ENCODE peak calls at places on chromosomes 12 and 14, in five cellular contexts. L, A, I, W and U are unnamed samples.

GRCh38 chr12:71312767-71313375 is 126.7 kb upstream of the LGR5 start:
- DNase-seq in W (no peak), L (no peak), I (peak; percentile 64), A (no peak), U (no peak)

GRCh38 chr12:78483767-78484315 is 380.7 kb upstream of the SYT1 start:
- DNase-seq in A (no peak), W (no peak), L (no peak), I (no peak), U (no peak)

GRCh38 chr12:108519558-108519957 is 4.5 kb downstream of the FICD start:
- DNase-seq in I (no peak), W (no peak), A (no peak), L (peak; percentile 76), U (no peak)

GRCh38 chr12:6849976-6850560 is 1.0 kb downstream of the CDCA3 start:
- DNase-seq in W (no peak), I (no peak), L (no peak), A (no peak), U (no peak)

GRCh38 chr14:79732911-79733310 is 478.4 kb downstream of the DIO2 start:
- DNase-seq in A (no peak), I (peak; percentile 9), L (no peak), W (peak; percentile 13), U (no peak)

GRCh38 chr14:73457050-73457934 is 1.1 kb downstream of the NUMB start:
- DNase-seq in A (no peak), L (peak; percentile 57), W (no peak), I (no peak), U (no peak)

GRCh38 chr12:48816148-48816854 is 2.0 kb upstream of the CACNB3 start:
- DNase-seq in L (no peak), W (no peak), I (no peak), A (no peak), U (no peak)

GRCh38 chr14:58944226-58944769 is 244.2 kb upstream of the DAAM1 start:
- DNase-seq in I (no peak), L (peak; percentile 7), A (no peak), W (no peak), U (no peak)

GRCh38 chr14:96889091-96889490 is 91.9 kb downstream of the VRK1 start:
- DNase-seq in L (no peak), I (no peak), W (no peak), A (no peak), U (no peak)

GRCh38 chr12:120252071-120252906 is 13.2 kb downstream of the PXN start:
- DNase-seq in I (no peak), W (no peak), L (no peak), A (no peak), U (no peak)

GRCh38 chr12:642633-643477 is 20.4 kb downstream of the NINJ2 start:
- DNase-seq in I (peak; percentile 26), A (no peak), W (no peak), L (peak; percentile 95), U (no peak)

GRCh38 chr12:126704609-126705008 is 1562.4 kb upstream of the TMEM132C start:
- DNase-seq in A (no peak), W (no peak), I (no peak), L (no peak), U (no peak)

GRCh38 chr14:67487332-67487731 is 1.2 kb downstream of the TMEM229B start:
- DNase-seq in W (no peak), A (no peak), I (no peak), L (no peak), U (no peak)

GRCh38 chr12:30729547-30729946 is 25.2 kb downstream of the CAPRIN2 start:
- DNase-seq in I (no peak), W (no peak), L (no peak), A (no peak), U (no peak)

GRCh38 chr12:28189774-28190320 is 409 bp upstream of the CCDC91 start:
- DNase-seq in L (no peak), A (no peak), I (no peak), W (no peak), U (no peak)

GRCh38 chr12:116276433-116277216 is 868 bp downstream of the MED13L start:
- DNase-seq in I (peak; percentile 74), A (no peak), L (peak; percentile 85), W (peak; percentile 52), U (no peak)

GRCh38 chr14:28303248-28303647 is 463.3 kb upstream of the FOXG1 start:
- DNase-seq in L (no peak), W (no peak), I (peak; percentile 37), A (no peak), U (no peak)

GRCh38 chr12:6860942-6861341 is 6.4 kb upstream of the TPI1 start:
- DNase-seq in W (no peak), A (no peak), L (no peak), I (no peak), U (no peak)

GRCh38 chr12:77366616-77367015 is 301.2 kb upstream of the E2F7 start:
- DNase-seq in I (no peak), W (no peak), L (no peak), A (no peak), U (no peak)

GRCh38 chr14:70773182-70773862 is 36.0 kb downstream of the MAP3K9 start:
- DNase-seq in A (no peak), I (no peak), L (no peak), W (no peak), U (no peak)

GRCh38 chr14:67942311-67942710 is 122.7 kb downstream of the RAD51B start:
- DNase-seq in I (peak; percentile 58), L (no peak), W (no peak), A (no peak), U (no peak)

GRCh38 chr14:61147898-61148549 is 133.1 kb downstream of the TMEM30B start:
- DNase-seq in A (peak; percentile 98), I (peak; percentile 63), W (peak; percentile 100), L (no peak), U (peak; percentile 58)

GRCh38 chr12:114450511-114451300 is 44.8 kb upstream of the TBX5 start:
- DNase-seq in W (no peak), A (no peak), L (no peak), I (no peak), U (no peak)

GRCh38 chr12:13203028-13203922 is 6.7 kb downstream of the EMP1 start:
- DNase-seq in A (no peak), I (peak; percentile 88), W (no peak), L (peak; percentile 79), U (no peak)

GRCh38 chr14:70023871-70024270 is 144.7 kb downstream of the SMOC1 start:
- DNase-seq in A (no peak), W (no peak), I (no peak), L (no peak), U (no peak)

GRCh38 chr12:86660488-86661171 is 404.4 kb upstream of the MGAT4C start:
- DNase-seq in L (no peak), W (no peak), I (peak; percentile 41), A (no peak), U (peak; percentile 12)

GRCh38 chr14:102565331-102565887 is 27.0 kb upstream of the RCOR1 start:
- DNase-seq in W (no peak), A (no peak), L (no peak), I (no peak), U (no peak)

GRCh38 chr14:105989746-105990302 is 463.4 kb downstream of the TMEM121 start:
- DNase-seq in W (no peak), I (no peak), L (no peak), A (no peak), U (no peak)

GRCh38 chr12:24562761-24563392 is 386.0 kb downstream of the BCAT1 start:
- DNase-seq in I (peak; percentile 43), L (peak; percentile 69), W (no peak), A (no peak), U (no peak)

GRCh38 chr12:89085421-89085820 is 266.9 kb downstream of the DUSP6 start:
- DNase-seq in L (no peak), A (no peak), I (no peak), W (no peak), U (no peak)

GRCh38 chr14:29982993-29983392 is 55.3 kb upstream of the PRKD1 start:
- DNase-seq in W (no peak), I (no peak), L (no peak), A (no peak), U (no peak)

GRCh38 chr12:31736472-31736871 is 7.7 kb upstream of the AMN1 start:
- DNase-seq in W (no peak), I (peak; percentile 86), L (no peak), A (no peak), U (no peak)

DNA sequence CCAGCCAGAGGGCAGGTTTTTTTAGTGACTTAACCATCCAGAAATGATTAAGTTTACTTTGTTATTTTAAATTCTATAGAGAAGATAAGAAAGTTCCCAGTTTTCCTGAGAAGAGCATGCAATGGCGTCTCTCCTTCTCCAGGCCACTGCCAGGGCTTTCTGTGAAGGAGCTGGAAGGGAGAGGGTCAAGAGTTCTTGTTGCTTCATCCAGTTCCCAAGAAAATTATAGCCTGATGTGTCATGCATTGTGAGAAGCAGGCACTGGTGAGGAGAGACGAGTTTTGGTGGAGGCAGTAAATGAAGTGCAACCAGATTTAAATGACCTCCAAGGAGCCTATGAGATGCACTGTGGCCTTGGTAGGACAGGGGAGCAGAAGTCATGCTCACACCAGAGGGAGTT is 14.2 kb downstream of the ELK3 start:
- DNase-seq in I (peak; percentile 93), L (no peak), W (no peak), A (no peak), U (no peak)
- H3K4me3 ChIP-seq in I (peak overlapping the region; percentile 4), L (no peak overlapping the region), W (no peak overlapping the region), A (no peak overlapping the region), U (no peak overlapping the region)

GRCh38 chr12:122399254-122399591 is 23.2 kb downstream of the CLIP1 start:
- DNase-seq in I (no peak), A (no peak), L (no peak), W (no peak), U (no peak)
- H3K4me3 ChIP-seq in I (peak overlapping the region; percentile 39), A (peak overlapping the region; percentile 12), L (no peak overlapping the region), W (no peak overlapping the region), U (no peak overlapping the region)

DNA sequence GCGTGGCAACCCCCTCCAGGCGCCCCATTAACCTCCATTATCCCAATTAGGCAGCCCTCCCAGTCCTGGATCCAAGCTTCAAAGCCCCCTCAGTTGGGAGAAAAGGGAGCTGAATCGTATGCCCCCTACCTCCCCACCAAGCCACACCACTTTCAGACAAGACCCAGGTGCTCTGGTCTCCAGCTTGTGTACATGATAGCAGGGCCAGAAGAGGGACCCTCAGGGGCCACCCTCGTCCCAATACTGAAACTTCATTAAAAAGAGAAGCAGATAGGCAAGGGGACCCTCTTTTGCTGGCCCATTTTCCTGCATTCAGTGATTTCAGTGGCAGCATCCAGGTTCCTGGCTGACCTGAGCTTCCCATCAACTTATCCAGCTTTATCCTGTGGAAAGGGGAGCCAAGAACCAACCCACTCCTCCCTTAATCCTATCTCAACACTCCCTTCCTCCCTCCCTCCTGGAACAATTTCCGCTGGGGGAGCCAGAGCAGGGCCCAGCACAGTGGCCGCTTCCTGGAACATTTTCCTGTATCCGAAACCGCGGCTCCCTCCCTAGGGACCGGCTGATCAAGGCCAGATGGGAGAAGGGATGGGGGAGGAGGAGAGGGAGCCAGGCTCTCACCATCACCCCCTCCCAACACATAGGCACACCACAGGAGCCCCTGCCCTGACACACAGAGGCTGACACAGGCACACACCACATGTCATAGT is 9.5 kb upstream of the SP7 start:
- DNase-seq in I (peak; percentile 70), A (no peak), W (no peak), L (peak; percentile 62), U (no peak)
- H3K4me3 ChIP-seq in I (peak overlapping the region; percentile 74), A (peak overlapping the region; percentile 76), W (peak overlapping the region; percentile 38), L (peak overlapping the region; percentile 70), U (peak overlapping the region; percentile 70)

DNA sequence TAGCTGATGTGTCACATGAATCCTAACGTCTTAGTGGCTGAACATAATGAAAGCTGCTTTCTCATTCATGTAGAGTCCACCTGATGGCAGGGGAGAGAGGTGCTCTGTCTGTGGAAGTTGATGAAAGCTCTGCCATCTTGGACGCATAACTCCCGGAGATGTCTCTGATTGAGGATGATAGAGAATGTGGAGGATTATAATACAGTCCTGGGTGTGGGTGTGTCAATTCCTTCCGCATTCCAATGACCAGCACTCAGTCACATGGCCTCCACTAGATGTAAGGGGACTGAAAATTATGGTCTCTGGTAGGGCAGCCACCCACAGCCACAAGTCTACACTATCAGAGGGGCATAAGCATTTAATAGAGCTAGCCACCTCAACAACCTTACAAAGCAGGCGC is 234.4 kb upstream of the CRY1 start:
- DNase-seq in L (no peak), I (no peak), W (no peak), A (no peak), U (no peak)
- H3K4me3 ChIP-seq in L (no peak overlapping the region), I (no peak overlapping the region), W (no peak overlapping the region), A (no peak overlapping the region), U (no peak overlapping the region)